ENCODE peak calls at places on chromosome 1, in nine cellular contexts. One of them, this sample, is unnamed.

GRCh38 chr1:25802915-25803314 is 2.9 kb downstream of the SELENON start:
- DNase-seq in stomach: no peak
- DNase-seq in H54: no peak
- DNase-seq in heart left ventricle: no peak
- DNase-seq in NB4: no peak
- DNase-seq in transverse colon: no peak
- DNase-seq in A549: no peak
- DNase-seq in testis: no peak
- DNase-seq in body of pancreas: no peak
- DNase-seq in this sample: no peak

GRCh38 chr1:58883888-58884482 is 100.1 kb upstream of the JUN start:
- DNase-seq in stomach: no peak
- DNase-seq in H54: no peak
- DNase-seq in heart left ventricle: no peak
- DNase-seq in NB4: peak
- DNase-seq in transverse colon: no peak
- DNase-seq in A549: no peak
- DNase-seq in testis: no peak
- DNase-seq in body of pancreas: peak
- DNase-seq in this sample: peak

GRCh38 chr1:170910273-170910672 is 25.1 kb upstream of the MROH9 start:
- DNase-seq in stomach: no peak
- DNase-seq in H54: no peak
- DNase-seq in heart left ventricle: no peak
- DNase-seq in NB4: no peak
- DNase-seq in transverse colon: no peak
- DNase-seq in A549: no peak
- DNase-seq in testis: no peak
- DNase-seq in body of pancreas: no peak
- DNase-seq in this sample: no peak

GRCh38 chr1:94713472-94714141 is 106.5 kb upstream of the SLC44A3 start:
- DNase-seq in stomach: peak
- DNase-seq in H54: peak
- DNase-seq in heart left ventricle: peak
- DNase-seq in NB4: peak
- DNase-seq in transverse colon: peak
- DNase-seq in A549: peak
- DNase-seq in testis: peak
- DNase-seq in body of pancreas: peak
- DNase-seq in this sample: peak

GRCh38 chr1:47409311-47410085 is 6.6 kb upstream of the FOXE3 start:
- DNase-seq in stomach: no peak
- DNase-seq in H54: no peak
- DNase-seq in heart left ventricle: no peak
- DNase-seq in NB4: no peak
- DNase-seq in transverse colon: no peak
- DNase-seq in A549: no peak
- DNase-seq in testis: no peak
- DNase-seq in body of pancreas: no peak
- DNase-seq in this sample: no peak

GRCh38 chr1:24535021-24535424 is 20.9 kb upstream of the NCMAP start:
- DNase-seq in stomach: peak
- DNase-seq in H54: no peak
- DNase-seq in heart left ventricle: no peak
- DNase-seq in NB4: peak
- DNase-seq in transverse colon: peak
- DNase-seq in A549: no peak
- DNase-seq in testis: no peak
- DNase-seq in body of pancreas: no peak
- DNase-seq in this sample: no peak

GRCh38 chr1:24866211-24867063 is 63.6 kb downstream of the RUNX3 start:
- DNase-seq in stomach: peak
- DNase-seq in H54: no peak
- DNase-seq in heart left ventricle: no peak
- DNase-seq in NB4: peak
- DNase-seq in transverse colon: no peak
- DNase-seq in A549: no peak
- DNase-seq in testis: no peak
- DNase-seq in body of pancreas: no peak
- DNase-seq in this sample: no peak

GRCh38 chr1:50174101-50174500 is 65.4 kb downstream of the ELAVL4 start:
- DNase-seq in stomach: no peak
- DNase-seq in H54: no peak
- DNase-seq in heart left ventricle: no peak
- DNase-seq in NB4: no peak
- DNase-seq in transverse colon: no peak
- DNase-seq in A549: no peak
- DNase-seq in testis: no peak
- DNase-seq in body of pancreas: no peak
- DNase-seq in this sample: no peak

GRCh38 chr1:190258003-190258402 is 219.7 kb downstream of the BRINP3 start:
- DNase-seq in stomach: no peak
- DNase-seq in H54: no peak
- DNase-seq in heart left ventricle: no peak
- DNase-seq in NB4: no peak
- DNase-seq in transverse colon: no peak
- DNase-seq in A549: no peak
- DNase-seq in testis: no peak
- DNase-seq in body of pancreas: no peak
- DNase-seq in this sample: no peak

DNA sequence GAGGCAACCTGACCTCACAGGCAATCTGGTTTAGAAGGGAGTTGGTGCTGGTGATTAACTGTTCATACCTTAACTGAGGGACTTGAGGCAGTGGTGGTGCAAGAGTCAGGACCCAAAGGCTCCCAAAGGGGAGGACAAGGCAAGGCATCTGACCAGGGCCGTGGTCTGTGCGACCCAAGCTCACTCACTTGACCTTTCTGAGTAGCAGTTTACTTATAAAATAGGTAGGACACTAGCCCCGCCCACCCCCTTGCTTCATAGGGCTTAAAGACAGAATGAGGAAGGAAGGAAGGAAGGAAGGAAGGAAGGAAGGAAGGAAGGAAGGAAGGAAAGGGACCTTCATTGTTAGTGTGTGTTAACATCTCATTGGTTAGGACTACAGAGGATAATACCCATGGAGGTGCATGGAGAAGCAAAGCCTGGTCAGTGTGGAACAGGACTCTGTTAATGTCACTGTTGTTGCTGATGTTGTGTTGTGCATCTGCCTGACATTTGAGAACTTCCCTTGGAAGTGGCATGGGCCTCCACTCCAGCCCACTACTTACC is 4.7 kb upstream of the KCNA2 start:
- DNase-seq in stomach: no peak
- DNase-seq in H54: no peak
- DNase-seq in heart left ventricle: no peak
- DNase-seq in NB4: no peak
- DNase-seq in transverse colon: no peak
- DNase-seq in A549: no peak
- DNase-seq in testis: no peak
- DNase-seq in body of pancreas: no peak
- DNase-seq in this sample: no peak
- TF ChIP-seq POLR2A in stomach: no peak
- TF ChIP-seq POLR2A in H54: no peak
- TF ChIP-seq POLR2A in heart left ventricle: no peak
- TF ChIP-seq POLR2A in NB4: no peak
- TF ChIP-seq POLR2A in transverse colon: no peak
- TF ChIP-seq POLR2A in A549: no peak
- TF ChIP-seq POLR2A in testis: no peak
- TF ChIP-seq POLR2A in body of pancreas: no peak
- TF ChIP-seq POLR2A in this sample: no peak

DNA sequence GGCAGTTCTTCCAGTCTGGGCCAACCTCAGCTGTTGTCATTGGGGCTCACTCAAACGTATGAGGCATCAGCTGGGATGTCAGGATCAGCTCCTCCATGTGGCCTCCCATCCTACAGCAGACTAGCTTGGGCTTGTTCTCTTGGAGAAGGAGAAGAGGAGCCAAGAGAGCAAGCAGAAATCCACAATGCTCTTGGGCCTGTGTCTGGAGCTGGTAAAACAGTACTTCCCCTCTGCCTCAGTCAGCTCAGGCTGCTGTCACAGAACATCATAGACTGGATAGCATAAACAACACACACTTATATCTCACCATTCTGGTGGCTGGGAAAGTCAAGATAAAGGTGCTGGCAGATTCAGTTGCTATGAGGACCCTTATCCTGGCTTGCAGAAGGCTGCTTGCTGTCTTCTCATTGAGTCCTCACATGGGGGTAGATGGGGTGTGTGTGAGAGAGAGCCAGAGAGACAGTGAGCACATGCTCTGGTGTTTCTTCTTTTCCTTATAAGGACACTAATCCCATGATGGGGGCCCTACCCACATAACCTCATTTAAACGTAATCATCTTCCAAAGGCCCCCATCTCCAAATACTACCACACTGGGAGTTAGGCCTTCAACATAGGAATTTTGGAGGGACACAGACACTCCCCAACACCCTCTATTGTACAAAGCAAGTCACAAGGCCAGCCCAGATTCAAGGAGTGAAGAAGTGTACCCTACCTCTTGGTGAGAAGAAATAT is 16.3 kb upstream of the DNAJC6 start:
- DNase-seq in stomach: no peak
- DNase-seq in H54: no peak
- DNase-seq in heart left ventricle: no peak
- DNase-seq in NB4: no peak
- DNase-seq in transverse colon: no peak
- DNase-seq in A549: no peak
- DNase-seq in testis: no peak
- DNase-seq in body of pancreas: no peak
- DNase-seq in this sample: peak
- TF ChIP-seq POLR2A in stomach: no peak
- TF ChIP-seq POLR2A in H54: no peak
- TF ChIP-seq POLR2A in heart left ventricle: no peak
- TF ChIP-seq POLR2A in NB4: no peak
- TF ChIP-seq POLR2A in transverse colon: no peak
- TF ChIP-seq POLR2A in A549: no peak
- TF ChIP-seq POLR2A in testis: no peak
- TF ChIP-seq POLR2A in body of pancreas: no peak
- TF ChIP-seq POLR2A in this sample: peak

DNA sequence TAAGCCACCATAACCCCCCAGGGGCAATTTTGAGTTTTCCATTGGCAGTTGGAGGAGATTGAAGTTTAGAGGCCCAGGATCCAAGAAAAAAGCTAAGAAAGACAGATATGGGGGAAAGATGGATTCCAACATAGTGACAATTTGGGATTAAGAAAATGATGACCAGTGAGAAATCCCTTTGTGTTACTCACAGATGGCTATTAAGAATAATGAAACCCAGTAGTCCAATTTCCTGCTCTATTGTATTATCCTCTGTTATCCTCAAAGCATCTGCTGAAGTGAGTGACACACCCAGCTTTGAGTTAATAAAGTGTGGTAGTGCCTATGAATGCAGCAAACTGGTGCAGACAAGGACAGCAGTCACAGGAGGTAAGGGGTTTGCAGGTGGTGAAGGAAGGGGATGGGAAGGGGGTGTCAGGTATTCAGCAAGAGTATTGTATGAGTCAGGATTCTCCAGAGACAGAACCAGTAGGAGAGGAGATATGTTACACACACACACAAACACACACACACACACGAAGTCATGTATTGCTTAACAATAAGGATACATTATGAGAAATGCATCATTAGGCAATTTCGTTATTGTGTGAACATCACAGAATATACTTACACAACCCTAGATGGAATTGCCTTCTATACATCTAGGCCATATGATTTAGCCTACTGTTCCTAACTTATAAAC is 112.4 kb upstream of the VANGL1 start:
- DNase-seq in stomach: no peak
- DNase-seq in H54: no peak
- DNase-seq in heart left ventricle: no peak
- DNase-seq in NB4: no peak
- DNase-seq in transverse colon: no peak
- DNase-seq in A549: no peak
- DNase-seq in testis: no peak
- DNase-seq in body of pancreas: no peak
- DNase-seq in this sample: no peak
- TF ChIP-seq POLR2A in stomach: no peak
- TF ChIP-seq POLR2A in H54: no peak
- TF ChIP-seq POLR2A in heart left ventricle: no peak
- TF ChIP-seq POLR2A in NB4: no peak
- TF ChIP-seq POLR2A in transverse colon: no peak
- TF ChIP-seq POLR2A in A549: no peak
- TF ChIP-seq POLR2A in testis: no peak
- TF ChIP-seq POLR2A in body of pancreas: no peak
- TF ChIP-seq POLR2A in this sample: no peak

DNA sequence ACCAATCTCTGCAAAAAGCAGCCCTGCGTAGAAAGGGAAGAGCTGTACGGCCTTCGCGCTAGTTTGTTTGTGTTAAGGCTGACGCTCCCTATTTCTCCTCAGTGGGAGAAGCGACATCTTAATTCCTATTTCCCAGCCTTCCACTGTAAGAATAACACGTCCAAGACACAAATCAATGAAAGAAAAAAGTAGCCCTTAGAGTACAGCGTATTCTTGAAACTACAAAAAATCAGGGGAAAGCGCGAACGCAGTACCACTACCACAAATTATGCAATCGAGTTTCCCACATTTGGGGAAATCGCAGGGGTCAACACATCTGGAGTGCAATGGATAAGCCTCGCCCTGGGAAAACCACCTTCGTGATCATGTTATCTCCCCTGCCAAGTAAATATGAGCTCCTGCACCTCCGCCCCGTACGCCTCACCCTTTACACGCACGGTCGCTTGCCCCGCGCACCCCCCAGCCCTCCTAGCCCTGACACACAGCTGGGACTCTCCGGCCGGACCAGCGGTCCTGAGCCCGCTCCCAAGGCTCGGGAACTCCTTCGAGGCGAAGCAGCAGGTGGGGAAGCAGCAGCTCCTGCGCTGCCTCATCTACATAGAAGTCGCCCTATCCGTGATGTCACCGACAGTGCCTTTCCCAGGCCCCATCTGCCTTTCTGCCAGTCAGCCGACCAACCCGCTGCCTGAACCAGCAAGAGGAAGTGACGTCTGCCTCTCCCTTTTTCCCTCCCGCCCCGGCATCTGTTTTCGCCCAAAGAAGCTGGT is 94.7 kb downstream of the PPIAL4G start:
- DNase-seq in stomach: peak
- DNase-seq in H54: peak
- DNase-seq in heart left ventricle: peak
- DNase-seq in NB4: peak
- DNase-seq in transverse colon: peak
- DNase-seq in A549: peak
- DNase-seq in testis: peak
- DNase-seq in body of pancreas: peak
- DNase-seq in this sample: peak
- TF ChIP-seq POLR2A in stomach: no peak
- TF ChIP-seq POLR2A in H54: peak
- TF ChIP-seq POLR2A in heart left ventricle: no peak
- TF ChIP-seq POLR2A in NB4: peak
- TF ChIP-seq POLR2A in transverse colon: peak
- TF ChIP-seq POLR2A in A549: peak
- TF ChIP-seq POLR2A in testis: peak
- TF ChIP-seq POLR2A in body of pancreas: peak
- TF ChIP-seq POLR2A in this sample: peak

GRCh38 chr1:177126267-177126666 is 38.2 kb downstream of the ASTN1 start:
- DNase-seq in stomach: no peak
- DNase-seq in H54: no peak
- DNase-seq in heart left ventricle: no peak
- DNase-seq in NB4: no peak
- DNase-seq in transverse colon: no peak
- DNase-seq in A549: no peak
- DNase-seq in testis: no peak
- DNase-seq in body of pancreas: no peak
- DNase-seq in this sample: no peak
- TF ChIP-seq POLR2A in stomach: no peak
- TF ChIP-seq POLR2A in H54: no peak
- TF ChIP-seq POLR2A in heart left ventricle: no peak
- TF ChIP-seq POLR2A in NB4: no peak
- TF ChIP-seq POLR2A in transverse colon: no peak
- TF ChIP-seq POLR2A in A549: no peak
- TF ChIP-seq POLR2A in testis: no peak
- TF ChIP-seq POLR2A in body of pancreas: no peak
- TF ChIP-seq POLR2A in this sample: no peak